ENCODE peak calls at places on chromosomes 2 and 18, in nine cellular contexts. N, F, L, S, Q, G, D, C and K are unnamed samples.

GRCh38 chr2:221285156-221285555 is 286.9 kb downstream of the EPHA4 start:
- DNase-seq in N (no peak), S (no peak), G (no peak), Q (no peak), L (no peak), D (no peak), C (peak; percentile 19), F (no peak), K (no peak)

GRCh38 chr2:179268277-179268935 is 3.8 kb upstream of the SESTD1 start:
- DNase-seq in G (no peak), L (no peak), N (no peak), Q (no peak), C (peak; percentile 6), D (no peak), F (peak; percentile 53), S (peak; percentile 12), K (peak; percentile 11)

GRCh38 chr2:10057231-10058107 is 14.1 kb downstream of the KLF11 start:
- DNase-seq in Q (peak; percentile 69), L (no peak), S (peak; percentile 94), N (peak; percentile 79), F (no peak), C (peak; percentile 65), G (peak; percentile 68), D (no peak), K (peak; percentile 88)

GRCh38 chr2:160278889-160279196 is 78.8 kb upstream of the ITGB6 start:
- DNase-seq in D (no peak), N (no peak), Q (no peak), C (no peak), F (no peak), S (no peak), L (no peak), G (no peak), K (peak; percentile 56)

GRCh38 chr2:169765523-169765922 is 31.9 kb downstream of the KLHL23 start:
- DNase-seq in D (no peak), F (no peak), Q (no peak), S (no peak), N (no peak), L (no peak), G (no peak), C (peak; percentile 31), K (no peak)

GRCh38 chr2:45452866-45453265 is 158.2 kb downstream of the SRBD1 start:
- DNase-seq in F (no peak), G (no peak), C (peak; percentile 88), N (no peak), Q (no peak), S (no peak), L (no peak), D (no peak), K (peak; percentile 94)

GRCh38 chr18:74019864-74020263 is 127.8 kb downstream of the FBXO15 start:
- DNase-seq in D (no peak), F (no peak), S (no peak), Q (no peak), G (no peak), C (no peak), N (no peak), L (no peak), K (no peak)

GRCh38 chr2:240798327-240798905 is 21.6 kb downstream of the KIF1A start:
- DNase-seq in L (no peak), N (no peak), D (no peak), G (no peak), Q (no peak), S (no peak), F (peak; percentile 10), C (no peak), K (no peak)

GRCh38 chr2:172200495-172201085 is 97.9 kb upstream of the DLX2 start:
- DNase-seq in L (no peak), S (no peak), D (no peak), G (no peak), N (no peak), Q (peak; percentile 14), F (no peak), C (no peak), K (peak; percentile 35)